ENCODE peak calls at places on chromosomes 1 and 21, in five cellular contexts. L is T-cell; K is activated naive CD4-positive, alpha-beta T cell treated with anti-CD3 and anti-CD28 coated beads, Interleukin-2, amount 50 U/mL, for 72 hours; S is anterior cingulate cortex; J is naive thymus-derived CD8-positive, alpha-beta T cell. W is an unnamed sample.
A peak's percentile ranks its signal among the peaks of the same experiment; 100 is the strongest.

GRCh38 chr1:222632749-222633148 is 14.9 kb downstream of the MIA3 start:
- DNase-seq in L (no peak), S (no peak), J (no peak), K (no peak), W (no peak)

GRCh38 chr1:228085287-228085926 is 2.9 kb downstream of the ARF1 start:
- DNase-seq in S (no peak), J (no peak), K (no peak), L (no peak), W (no peak)

GRCh38 chr1:220575718-220576497 is 48.0 kb downstream of the MARK1 start:
- DNase-seq in K (no peak), S (no peak), L (no peak), J (no peak), W (no peak)

GRCh38 chr1:31627930-31628421 is 10.5 kb downstream of the HCRTR1 start:
- DNase-seq in J (no peak), L (no peak), K (no peak), S (peak; percentile 40), W (no peak)

GRCh38 chr1:230753191-230753585 is 6.0 kb downstream of the CAPN9 start:
- DNase-seq in K (no peak), S (no peak), L (no peak), J (no peak), W (no peak)

GRCh38 chr21:35578350-35578782 is 482.0 kb downstream of the SETD4 start:
- DNase-seq in K (no peak), L (no peak), S (no peak), J (no peak), W (no peak)

GRCh38 chr1:183287191-183287675 is 101.2 kb downstream of the LAMC2 start:
- DNase-seq in J (no peak), K (no peak), S (peak; percentile 32), L (no peak), W (no peak)

GRCh38 chr21:28541371-28542112 is 451.1 kb downstream of the LTN1 start:
- DNase-seq in J (no peak), L (no peak), K (no peak), S (no peak), W (no peak)

GRCh38 chr1:156062189-156062588 is 1.2 kb downstream of the RAB25 start:
- DNase-seq in K (no peak), S (no peak), J (no peak), L (no peak), W (no peak)

GRCh38 chr1:21667348-21668231 is 1.6 kb downstream of the RAP1GAP start:
- DNase-seq in K (peak; percentile 50), L (no peak), J (no peak), S (no peak), W (no peak)

GRCh38 chr21:15896501-15896900 is 166.7 kb downstream of the USP25 start:
- DNase-seq in K (no peak), L (no peak), S (no peak), J (no peak), W (no peak)

GRCh38 chr1:109397451-109398342 is at the start of gene SORT1:
- DNase-seq in K (peak; percentile 58), S (peak; percentile 94), L (peak; percentile 44), J (peak; percentile 46), W (peak; percentile 75)

GRCh38 chr21:34100337-34100736 is 27.0 kb downstream of the MRPS6 start:
- DNase-seq in K (no peak), S (no peak), J (no peak), L (no peak), W (no peak)

GRCh38 chr1:42860339-42861013 is 14.1 kb downstream of the ZNF691 start:
- DNase-seq in S (no peak), K (no peak), L (no peak), J (no peak), W (no peak)

GRCh38 chr1:112735752-112736151 is 20.6 kb upstream of the PPM1J start:
- DNase-seq in K (no peak), J (no peak), L (no peak), S (no peak), W (no peak)

W was measured in B cell.